ENCODE peak calls at places on chromosomes 2 and 18, in seven cellular contexts. One of them, this sample, is unnamed.

GRCh38 chr2:35184471-35184870 is 1171.1 kb upstream of the CRIM1 start:
- DNase-seq in WTC11: no peak
- DNase-seq in activated B cell treated with CpG ODN at 0.5 μM for 24 hours: no peak
- DNase-seq in MCF 10A: no peak
- DNase-seq in OCI-LY7: no peak
- DNase-seq in progenitor cell of endocrine pancreas: no peak
- DNase-seq in endodermal cell: no peak
- DNase-seq in this sample: no peak

GRCh38 chr2:25606892-25607291 is 66.5 kb downstream of the DTNB start:
- DNase-seq in WTC11: no peak
- DNase-seq in activated B cell treated with CpG ODN at 0.5 μM for 24 hours: no peak
- DNase-seq in MCF 10A: peak; percentile 57
- DNase-seq in OCI-LY7: peak; percentile 47
- DNase-seq in progenitor cell of endocrine pancreas: no peak
- DNase-seq in endodermal cell: no peak
- DNase-seq in this sample: no peak

GRCh38 chr18:24964213-24964612 is 387.8 kb downstream of the ZNF521 start:
- DNase-seq in WTC11: peak; percentile 51
- DNase-seq in activated B cell treated with CpG ODN at 0.5 μM for 24 hours: peak; percentile 30
- DNase-seq in MCF 10A: peak; percentile 14
- DNase-seq in OCI-LY7: peak; percentile 84
- DNase-seq in progenitor cell of endocrine pancreas: no peak
- DNase-seq in endodermal cell: peak; percentile 78
- DNase-seq in this sample: no peak

GRCh38 chr2:28528206-28528605 is 32.3 kb downstream of the PLB1 start:
- DNase-seq in WTC11: no peak
- DNase-seq in activated B cell treated with CpG ODN at 0.5 μM for 24 hours: no peak
- DNase-seq in MCF 10A: no peak
- DNase-seq in OCI-LY7: no peak
- DNase-seq in progenitor cell of endocrine pancreas: no peak
- DNase-seq in endodermal cell: no peak
- DNase-seq in this sample: no peak

GRCh38 chr2:109450574-109451265 is 163.0 kb downstream of the SEPTIN10 start:
- DNase-seq in WTC11: no peak
- DNase-seq in activated B cell treated with CpG ODN at 0.5 μM for 24 hours: no peak
- DNase-seq in MCF 10A: no peak
- DNase-seq in OCI-LY7: no peak
- DNase-seq in progenitor cell of endocrine pancreas: no peak
- DNase-seq in endodermal cell: peak; percentile 40
- DNase-seq in this sample: no peak

GRCh38 chr2:69271831-69272257 is 115.2 kb downstream of the GFPT1 start:
- DNase-seq in WTC11: no peak
- DNase-seq in activated B cell treated with CpG ODN at 0.5 μM for 24 hours: no peak
- DNase-seq in MCF 10A: no peak
- DNase-seq in OCI-LY7: no peak
- DNase-seq in progenitor cell of endocrine pancreas: no peak
- DNase-seq in endodermal cell: no peak
- DNase-seq in this sample: no peak

GRCh38 chr18:45551417-45551816 is 63.9 kb upstream of the SLC14A2 start:
- DNase-seq in WTC11: no peak
- DNase-seq in activated B cell treated with CpG ODN at 0.5 μM for 24 hours: no peak
- DNase-seq in MCF 10A: no peak
- DNase-seq in OCI-LY7: no peak
- DNase-seq in progenitor cell of endocrine pancreas: no peak
- DNase-seq in endodermal cell: no peak
- DNase-seq in this sample: no peak

GRCh38 chr2:30577151-30577550 is 130.1 kb downstream of the LCLAT1 start:
- DNase-seq in WTC11: no peak
- DNase-seq in activated B cell treated with CpG ODN at 0.5 μM for 24 hours: no peak
- DNase-seq in MCF 10A: no peak
- DNase-seq in OCI-LY7: no peak
- DNase-seq in progenitor cell of endocrine pancreas: no peak
- DNase-seq in endodermal cell: no peak
- DNase-seq in this sample: no peak

GRCh38 chr2:17043173-17043572 is 377.5 kb upstream of the CYRIA start:
- DNase-seq in WTC11: no peak
- DNase-seq in activated B cell treated with CpG ODN at 0.5 μM for 24 hours: no peak
- DNase-seq in MCF 10A: peak; percentile 21
- DNase-seq in OCI-LY7: no peak
- DNase-seq in progenitor cell of endocrine pancreas: no peak
- DNase-seq in endodermal cell: no peak
- DNase-seq in this sample: no peak

GRCh38 chr2:147345246-147345645 is 499.6 kb upstream of the ACVR2A start:
- DNase-seq in WTC11: no peak
- DNase-seq in activated B cell treated with CpG ODN at 0.5 μM for 24 hours: no peak
- DNase-seq in MCF 10A: peak; percentile 50
- DNase-seq in OCI-LY7: no peak
- DNase-seq in progenitor cell of endocrine pancreas: no peak
- DNase-seq in endodermal cell: no peak
- DNase-seq in this sample: no peak

GRCh38 chr2:95159690-95160449 is at the start of gene ZNF514:
- DNase-seq in WTC11: peak; percentile 68
- DNase-seq in activated B cell treated with CpG ODN at 0.5 μM for 24 hours: peak; percentile 78
- DNase-seq in MCF 10A: peak; percentile 46
- DNase-seq in OCI-LY7: peak; percentile 68
- DNase-seq in progenitor cell of endocrine pancreas: peak; percentile 66
- DNase-seq in endodermal cell: peak; percentile 86
- DNase-seq in this sample: peak; percentile 87

GRCh38 chr2:169734172-169734847 is 678 bp downstream of the KLHL23 start:
- DNase-seq in WTC11: peak; percentile 55
- DNase-seq in activated B cell treated with CpG ODN at 0.5 μM for 24 hours: peak; percentile 21
- DNase-seq in MCF 10A: peak; percentile 27
- DNase-seq in OCI-LY7: no peak
- DNase-seq in progenitor cell of endocrine pancreas: peak; percentile 24
- DNase-seq in endodermal cell: peak; percentile 80
- DNase-seq in this sample: peak; percentile 78

GRCh38 chr2:181174880-181175590 is 194.6 kb downstream of the UBE2E3 start:
- DNase-seq in WTC11: no peak
- DNase-seq in activated B cell treated with CpG ODN at 0.5 μM for 24 hours: no peak
- DNase-seq in MCF 10A: no peak
- DNase-seq in OCI-LY7: no peak
- DNase-seq in progenitor cell of endocrine pancreas: no peak
- DNase-seq in endodermal cell: no peak
- DNase-seq in this sample: no peak

GRCh38 chr2:164898475-164898874 is 56.9 kb downstream of the SLC38A11 start:
- DNase-seq in WTC11: no peak
- DNase-seq in activated B cell treated with CpG ODN at 0.5 μM for 24 hours: no peak
- DNase-seq in MCF 10A: no peak
- DNase-seq in OCI-LY7: no peak
- DNase-seq in progenitor cell of endocrine pancreas: no peak
- DNase-seq in endodermal cell: no peak
- DNase-seq in this sample: no peak

GRCh38 chr2:27627963-27628766 is 647 bp downstream of the CCDC121 start:
- DNase-seq in WTC11: no peak
- DNase-seq in activated B cell treated with CpG ODN at 0.5 μM for 24 hours: no peak
- DNase-seq in MCF 10A: peak; percentile 86
- DNase-seq in OCI-LY7: peak; percentile 25
- DNase-seq in progenitor cell of endocrine pancreas: peak; percentile 11
- DNase-seq in endodermal cell: peak; percentile 47
- DNase-seq in this sample: no peak

GRCh38 chr18:73153271-73153670 is 285.5 kb upstream of the NETO1 start:
- DNase-seq in WTC11: no peak
- DNase-seq in activated B cell treated with CpG ODN at 0.5 μM for 24 hours: no peak
- DNase-seq in MCF 10A: peak; percentile 50
- DNase-seq in OCI-LY7: no peak
- DNase-seq in progenitor cell of endocrine pancreas: no peak
- DNase-seq in endodermal cell: no peak
- DNase-seq in this sample: no peak

GRCh38 chr2:960064-960736 is 9.6 kb downstream of the SNTG2 start:
- DNase-seq in WTC11: no peak
- DNase-seq in activated B cell treated with CpG ODN at 0.5 μM for 24 hours: no peak
- DNase-seq in MCF 10A: no peak
- DNase-seq in OCI-LY7: no peak
- DNase-seq in progenitor cell of endocrine pancreas: no peak
- DNase-seq in endodermal cell: peak; percentile 54
- DNase-seq in this sample: no peak

GRCh38 chr2:10162586-10163497 is 40.3 kb downstream of the RRM2 start:
- DNase-seq in WTC11: peak; percentile 56
- DNase-seq in activated B cell treated with CpG ODN at 0.5 μM for 24 hours: no peak
- DNase-seq in MCF 10A: no peak
- DNase-seq in OCI-LY7: no peak
- DNase-seq in progenitor cell of endocrine pancreas: no peak
- DNase-seq in endodermal cell: peak; percentile 81
- DNase-seq in this sample: no peak
- TF ChIP-seq CTCF in WTC11: no peak
- TF ChIP-seq CTCF in activated B cell treated with CpG ODN at 0.5 μM for 24 hours: no peak
- TF ChIP-seq CTCF in MCF 10A: no peak
- TF ChIP-seq CTCF in OCI-LY7: no peak
- TF ChIP-seq CTCF in progenitor cell of endocrine pancreas: peak; percentile 36
- TF ChIP-seq CTCF in endodermal cell: peak; percentile 63
- TF ChIP-seq CTCF in this sample: peak; percentile 58

GRCh38 chr2:71746946-71747501 is 293.7 kb downstream of the DYSF start:
- DNase-seq in WTC11: no peak
- DNase-seq in activated B cell treated with CpG ODN at 0.5 μM for 24 hours: no peak
- DNase-seq in MCF 10A: peak; percentile 51
- DNase-seq in OCI-LY7: no peak
- DNase-seq in progenitor cell of endocrine pancreas: no peak
- DNase-seq in endodermal cell: peak; percentile 55
- DNase-seq in this sample: no peak
- TF ChIP-seq CTCF in WTC11: no peak
- TF ChIP-seq CTCF in activated B cell treated with CpG ODN at 0.5 μM for 24 hours: no peak
- TF ChIP-seq CTCF in MCF 10A: no peak
- TF ChIP-seq CTCF in OCI-LY7: no peak
- TF ChIP-seq CTCF in progenitor cell of endocrine pancreas: no peak
- TF ChIP-seq CTCF in endodermal cell: no peak
- TF ChIP-seq CTCF in this sample: no peak

GRCh38 chr2:99031991-99032390 is 96.0 kb upstream of the CRACDL start:
- DNase-seq in WTC11: no peak
- DNase-seq in activated B cell treated with CpG ODN at 0.5 μM for 24 hours: no peak
- DNase-seq in MCF 10A: no peak
- DNase-seq in OCI-LY7: no peak
- DNase-seq in progenitor cell of endocrine pancreas: no peak
- DNase-seq in endodermal cell: no peak
- DNase-seq in this sample: no peak

GRCh38 chr2:99031481-99031880 is 95.5 kb upstream of the CRACDL start:
- DNase-seq in WTC11: peak; percentile 39
- DNase-seq in activated B cell treated with CpG ODN at 0.5 μM for 24 hours: no peak
- DNase-seq in MCF 10A: no peak
- DNase-seq in OCI-LY7: no peak
- DNase-seq in progenitor cell of endocrine pancreas: no peak
- DNase-seq in endodermal cell: peak; percentile 44
- DNase-seq in this sample: no peak

GRCh38 chr2:99032786-99033185 is 96.8 kb upstream of the CRACDL start:
- DNase-seq in WTC11: no peak
- DNase-seq in activated B cell treated with CpG ODN at 0.5 μM for 24 hours: no peak
- DNase-seq in MCF 10A: peak; percentile 46
- DNase-seq in OCI-LY7: no peak
- DNase-seq in progenitor cell of endocrine pancreas: no peak
- DNase-seq in endodermal cell: no peak
- DNase-seq in this sample: no peak

DNA sequence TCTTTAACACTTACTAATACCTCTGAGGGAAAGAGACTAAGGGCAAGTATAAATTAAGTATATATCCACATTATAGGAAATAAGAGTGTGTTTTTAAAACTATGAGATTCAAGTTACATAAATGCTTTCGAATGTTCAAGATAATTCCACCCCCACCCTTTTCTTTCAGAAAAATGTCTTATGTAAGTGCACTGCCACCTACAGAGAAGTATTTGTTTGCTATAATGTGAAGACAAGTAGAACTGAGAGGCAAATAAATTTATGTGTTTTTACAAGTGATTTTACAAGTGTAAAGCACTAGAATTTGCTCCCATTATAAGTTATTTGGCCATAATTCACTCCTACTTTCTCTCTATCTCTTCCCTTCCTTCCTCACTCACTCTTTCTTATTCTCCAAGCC is 99.9 kb upstream of the CRACDL start:
- DNase-seq in WTC11: no peak
- DNase-seq in activated B cell treated with CpG ODN at 0.5 μM for 24 hours: no peak
- DNase-seq in MCF 10A: no peak
- DNase-seq in OCI-LY7: no peak
- DNase-seq in progenitor cell of endocrine pancreas: no peak
- DNase-seq in endodermal cell: no peak
- DNase-seq in this sample: no peak
- TF ChIP-seq CTCF in WTC11: no peak
- TF ChIP-seq CTCF in activated B cell treated with CpG ODN at 0.5 μM for 24 hours: no peak
- TF ChIP-seq CTCF in MCF 10A: peak; percentile 14
- TF ChIP-seq CTCF in OCI-LY7: no peak
- TF ChIP-seq CTCF in progenitor cell of endocrine pancreas: no peak
- TF ChIP-seq CTCF in endodermal cell: no peak
- TF ChIP-seq CTCF in this sample: no peak

DNA sequence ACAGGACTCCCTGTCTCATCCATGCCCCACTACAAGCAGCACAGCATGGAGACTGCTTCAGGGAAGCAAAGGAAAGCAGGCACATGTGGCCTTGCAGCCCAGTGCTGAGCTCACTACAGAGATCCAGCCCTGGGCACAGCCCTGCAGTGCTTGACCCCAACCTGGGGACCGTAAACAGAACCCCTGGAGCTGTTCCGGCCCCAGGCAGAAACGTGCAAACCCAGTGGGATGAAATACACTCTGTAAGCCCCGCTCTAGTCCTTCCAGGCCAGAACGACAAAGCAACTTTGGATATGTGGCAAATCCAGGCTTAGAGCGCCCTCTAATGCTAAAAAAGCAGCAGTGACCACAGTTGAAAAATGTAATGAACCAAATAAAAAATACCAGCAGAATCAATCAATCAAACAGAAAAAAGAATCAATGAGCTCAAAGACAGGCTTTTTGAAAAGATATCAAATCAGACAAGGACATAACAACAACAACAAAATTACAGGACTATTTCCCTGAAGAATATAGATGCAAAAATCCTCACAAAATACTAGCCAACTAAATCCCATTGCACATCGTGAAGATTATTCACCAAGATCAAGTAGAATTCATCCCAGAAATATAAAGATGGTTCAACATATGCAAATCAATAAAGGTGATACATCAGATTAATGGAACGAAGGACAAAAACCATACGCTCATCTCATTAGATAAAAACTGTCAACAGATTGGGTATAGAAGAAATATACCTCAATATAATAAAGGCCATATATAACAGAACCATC is 45.6 kb downstream of the ZNF519 start:
- DNase-seq in WTC11: peak; percentile 47
- DNase-seq in activated B cell treated with CpG ODN at 0.5 μM for 24 hours: no peak
- DNase-seq in MCF 10A: peak; percentile 46
- DNase-seq in OCI-LY7: peak; percentile 59
- DNase-seq in progenitor cell of endocrine pancreas: no peak
- DNase-seq in endodermal cell: peak; percentile 79
- DNase-seq in this sample: no peak
- TF ChIP-seq CTCF in WTC11: peak; percentile 66
- TF ChIP-seq CTCF in activated B cell treated with CpG ODN at 0.5 μM for 24 hours: no peak
- TF ChIP-seq CTCF in MCF 10A: peak; percentile 70
- TF ChIP-seq CTCF in OCI-LY7: peak; percentile 93
- TF ChIP-seq CTCF in progenitor cell of endocrine pancreas: peak; percentile 90
- TF ChIP-seq CTCF in endodermal cell: peak; percentile 92
- TF ChIP-seq CTCF in this sample: peak; percentile 85

GRCh38 chr2:235170536-235171510 is 219.0 kb downstream of the SH3BP4 start:
- DNase-seq in WTC11: peak; percentile 41
- DNase-seq in activated B cell treated with CpG ODN at 0.5 μM for 24 hours: no peak
- DNase-seq in MCF 10A: peak; percentile 77
- DNase-seq in OCI-LY7: no peak
- DNase-seq in progenitor cell of endocrine pancreas: no peak
- DNase-seq in endodermal cell: peak; percentile 67
- DNase-seq in this sample: no peak
- TF ChIP-seq CTCF in WTC11: no peak
- TF ChIP-seq CTCF in activated B cell treated with CpG ODN at 0.5 μM for 24 hours: no peak
- TF ChIP-seq CTCF in MCF 10A: peak; percentile 31
- TF ChIP-seq CTCF in OCI-LY7: no peak
- TF ChIP-seq CTCF in progenitor cell of endocrine pancreas: peak; percentile 36
- TF ChIP-seq CTCF in endodermal cell: peak; percentile 57
- TF ChIP-seq CTCF in this sample: peak; percentile 66